ENCODE peak calls at places on chromosomes 2 and 18, in seven cellular contexts. One of them, this sample, is unnamed.

GRCh38 chr18:29285471-29285870 is 1108.5 kb upstream of the CDH2 start:
- DNase-seq in trophoblast cell: no peak
- DNase-seq in IMR-90: peak
- DNase-seq in H1: no peak
- DNase-seq in mesendoderm: no peak
- DNase-seq in mesenchymal stem cell: no peak
- DNase-seq in neuronal stem cell: no peak
- DNase-seq in this sample: no peak

GRCh38 chr2:137467246-137467862 is 496.9 kb upstream of the HNMT start:
- DNase-seq in neuronal stem cell: peak
- DNase-seq in mesenchymal stem cell: peak
- DNase-seq in IMR-90: no peak
- DNase-seq in trophoblast cell: peak
- DNase-seq in mesendoderm: peak
- DNase-seq in H1: peak
- DNase-seq in this sample: peak

GRCh38 chr2:200471324-200471848 is 38.5 kb downstream of the KCTD18 start:
- DNase-seq in trophoblast cell: peak
- DNase-seq in mesendoderm: peak
- DNase-seq in neuronal stem cell: peak
- DNase-seq in IMR-90: no peak
- DNase-seq in mesenchymal stem cell: peak
- DNase-seq in H1: no peak
- DNase-seq in this sample: peak

GRCh38 chr2:40436093-40436475 is 15.8 kb downstream of the SLC8A1 start:
- DNase-seq in IMR-90: peak
- DNase-seq in mesendoderm: no peak
- DNase-seq in mesenchymal stem cell: no peak
- DNase-seq in trophoblast cell: no peak
- DNase-seq in neuronal stem cell: no peak
- DNase-seq in H1: no peak
- DNase-seq in this sample: no peak

GRCh38 chr18:8967573-8967972 is 134.9 kb upstream of the NDUFV2 start:
- DNase-seq in IMR-90: no peak
- DNase-seq in H1: no peak
- DNase-seq in neuronal stem cell: no peak
- DNase-seq in trophoblast cell: no peak
- DNase-seq in mesendoderm: no peak
- DNase-seq in mesenchymal stem cell: no peak
- DNase-seq in this sample: no peak

GRCh38 chr2:167961536-167961935 is 285.9 kb downstream of the STK39 start:
- DNase-seq in neuronal stem cell: no peak
- DNase-seq in trophoblast cell: no peak
- DNase-seq in IMR-90: no peak
- DNase-seq in mesenchymal stem cell: no peak
- DNase-seq in H1: no peak
- DNase-seq in mesendoderm: peak
- DNase-seq in this sample: no peak

GRCh38 chr2:133791191-133791590 is 222.9 kb upstream of the NCKAP5 start:
- DNase-seq in mesendoderm: peak
- DNase-seq in H1: no peak
- DNase-seq in mesenchymal stem cell: peak
- DNase-seq in trophoblast cell: peak
- DNase-seq in neuronal stem cell: no peak
- DNase-seq in IMR-90: peak
- DNase-seq in this sample: no peak

GRCh38 chr2:25711641-25712369 is 38.4 kb upstream of the DTNB start:
- DNase-seq in H1: no peak
- DNase-seq in IMR-90: no peak
- DNase-seq in neuronal stem cell: no peak
- DNase-seq in mesendoderm: no peak
- DNase-seq in trophoblast cell: no peak
- DNase-seq in mesenchymal stem cell: no peak
- DNase-seq in this sample: no peak

GRCh38 chr2:164504253-164504652 is 117.0 kb downstream of the GRB14 start:
- DNase-seq in H1: no peak
- DNase-seq in mesenchymal stem cell: no peak
- DNase-seq in IMR-90: no peak
- DNase-seq in neuronal stem cell: no peak
- DNase-seq in trophoblast cell: peak
- DNase-seq in mesendoderm: peak
- DNase-seq in this sample: peak

GRCh38 chr2:138607746-138608145 is 106.2 kb downstream of the SPOPL start:
- DNase-seq in trophoblast cell: no peak
- DNase-seq in mesenchymal stem cell: no peak
- DNase-seq in mesendoderm: no peak
- DNase-seq in H1: no peak
- DNase-seq in IMR-90: no peak
- DNase-seq in neuronal stem cell: no peak
- DNase-seq in this sample: no peak

GRCh38 chr2:36459725-36460137 is 104.2 kb downstream of the CRIM1 start:
- DNase-seq in trophoblast cell: no peak
- DNase-seq in neuronal stem cell: peak
- DNase-seq in mesendoderm: peak
- DNase-seq in H1: no peak
- DNase-seq in mesenchymal stem cell: peak
- DNase-seq in IMR-90: peak
- DNase-seq in this sample: peak

GRCh38 chr2:109386004-109386695 is 227.6 kb downstream of the SEPTIN10 start:
- DNase-seq in IMR-90: peak
- DNase-seq in H1: no peak
- DNase-seq in mesenchymal stem cell: peak
- DNase-seq in mesendoderm: peak
- DNase-seq in trophoblast cell: peak
- DNase-seq in neuronal stem cell: no peak
- DNase-seq in this sample: peak

GRCh38 chr2:233449071-233449901 is 95.0 kb downstream of the DGKD start:
- DNase-seq in neuronal stem cell: peak
- DNase-seq in mesendoderm: peak
- DNase-seq in IMR-90: peak
- DNase-seq in H1: peak
- DNase-seq in trophoblast cell: peak
- DNase-seq in mesenchymal stem cell: peak
- DNase-seq in this sample: peak

GRCh38 chr2:9703085-9703641 is 72.4 kb upstream of the YWHAQ start:
- DNase-seq in neuronal stem cell: no peak
- DNase-seq in H1: no peak
- DNase-seq in IMR-90: peak
- DNase-seq in mesenchymal stem cell: peak
- DNase-seq in mesendoderm: peak
- DNase-seq in trophoblast cell: peak
- DNase-seq in this sample: no peak

GRCh38 chr18:65753520-65753919 is 2.7 kb downstream of the CDH7 start:
- DNase-seq in H1: no peak
- DNase-seq in mesendoderm: peak
- DNase-seq in neuronal stem cell: peak
- DNase-seq in mesenchymal stem cell: peak
- DNase-seq in IMR-90: no peak
- DNase-seq in trophoblast cell: peak
- DNase-seq in this sample: peak

GRCh38 chr2:9205963-9206948 is at the start of gene ASAP2:
- DNase-seq in trophoblast cell: peak
- DNase-seq in neuronal stem cell: peak
- DNase-seq in mesenchymal stem cell: peak
- DNase-seq in IMR-90: peak
- DNase-seq in H1: no peak
- DNase-seq in mesendoderm: peak
- DNase-seq in this sample: peak

GRCh38 chr2:222241054-222241453 is 57.7 kb downstream of the PAX3 start:
- DNase-seq in neuronal stem cell: no peak
- DNase-seq in IMR-90: no peak
- DNase-seq in mesenchymal stem cell: no peak
- DNase-seq in H1: no peak
- DNase-seq in mesendoderm: peak
- DNase-seq in trophoblast cell: no peak
- DNase-seq in this sample: no peak

GRCh38 chr2:17813742-17814458 is 2.4 kb upstream of the MSGN1 start:
- DNase-seq in neuronal stem cell: no peak
- DNase-seq in mesendoderm: no peak
- DNase-seq in mesenchymal stem cell: peak
- DNase-seq in IMR-90: no peak
- DNase-seq in H1: no peak
- DNase-seq in trophoblast cell: peak
- DNase-seq in this sample: no peak

GRCh38 chr18:36284671-36285295 is 12.7 kb upstream of the FHOD3 start:
- DNase-seq in neuronal stem cell: peak
- DNase-seq in mesendoderm: peak
- DNase-seq in trophoblast cell: peak
- DNase-seq in IMR-90: peak
- DNase-seq in mesenchymal stem cell: peak
- DNase-seq in H1: no peak
- DNase-seq in this sample: peak

GRCh38 chr2:53880756-53881155 is 21.0 kb upstream of the GPR75 start:
- DNase-seq in neuronal stem cell: no peak
- DNase-seq in H1: no peak
- DNase-seq in mesenchymal stem cell: no peak
- DNase-seq in IMR-90: peak
- DNase-seq in mesendoderm: no peak
- DNase-seq in trophoblast cell: no peak
- DNase-seq in this sample: no peak

DNA sequence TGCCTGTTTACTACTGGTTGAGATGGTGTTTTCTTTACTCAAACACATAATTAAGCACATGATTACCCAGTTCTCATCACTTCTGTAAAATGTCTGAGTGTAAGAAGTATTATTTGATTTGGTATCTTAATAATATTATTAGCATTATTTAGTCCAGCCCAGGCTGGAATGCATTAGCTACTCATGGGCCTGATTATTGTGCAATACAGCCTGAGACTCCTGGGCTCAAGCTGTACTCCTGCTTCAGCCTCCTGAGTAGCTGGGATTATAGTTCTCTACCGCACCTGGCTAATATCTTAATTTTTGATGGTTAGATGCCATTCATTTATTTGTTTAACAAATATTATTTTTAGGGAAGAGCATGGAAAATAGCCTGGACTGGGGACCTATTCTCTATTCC is 197.6 kb upstream of the MC4R start:
- DNase-seq in trophoblast cell: no peak
- DNase-seq in IMR-90: no peak
- DNase-seq in neuronal stem cell: no peak
- DNase-seq in H1: no peak
- DNase-seq in mesenchymal stem cell: no peak
- DNase-seq in mesendoderm: no peak
- DNase-seq in this sample: no peak
- H2BK5ac ChIP-seq in trophoblast cell: no peak
- H2BK5ac ChIP-seq in IMR-90: no peak
- H2BK5ac ChIP-seq in neuronal stem cell: no peak
- H2BK5ac ChIP-seq in H1: no peak
- H2BK5ac ChIP-seq in mesenchymal stem cell: no peak
- H2BK5ac ChIP-seq in mesendoderm: no peak
- H2BK5ac ChIP-seq in this sample: no peak

GRCh38 chr2:159795781-159796667 is 2.0 kb downstream of the CD302 start:
- DNase-seq in mesenchymal stem cell: no peak
- DNase-seq in IMR-90: no peak
- DNase-seq in neuronal stem cell: no peak
- DNase-seq in trophoblast cell: no peak
- DNase-seq in H1: no peak
- DNase-seq in mesendoderm: no peak
- DNase-seq in this sample: no peak

GRCh38 chr2:159793265-159793664 is 4.7 kb downstream of the CD302 start:
- DNase-seq in trophoblast cell: no peak
- DNase-seq in neuronal stem cell: no peak
- DNase-seq in IMR-90: no peak
- DNase-seq in mesenchymal stem cell: no peak
- DNase-seq in H1: no peak
- DNase-seq in mesendoderm: no peak
- DNase-seq in this sample: no peak

GRCh38 chr2:159788218-159788617 is 9.8 kb downstream of the CD302 start:
- DNase-seq in neuronal stem cell: no peak
- DNase-seq in IMR-90: no peak
- DNase-seq in H1: no peak
- DNase-seq in trophoblast cell: peak
- DNase-seq in mesenchymal stem cell: no peak
- DNase-seq in mesendoderm: no peak
- DNase-seq in this sample: no peak

GRCh38 chr2:159790323-159790722 is 7.7 kb downstream of the CD302 start:
- DNase-seq in IMR-90: no peak
- DNase-seq in neuronal stem cell: no peak
- DNase-seq in trophoblast cell: no peak
- DNase-seq in mesendoderm: no peak
- DNase-seq in mesenchymal stem cell: no peak
- DNase-seq in H1: no peak
- DNase-seq in this sample: no peak

DNA sequence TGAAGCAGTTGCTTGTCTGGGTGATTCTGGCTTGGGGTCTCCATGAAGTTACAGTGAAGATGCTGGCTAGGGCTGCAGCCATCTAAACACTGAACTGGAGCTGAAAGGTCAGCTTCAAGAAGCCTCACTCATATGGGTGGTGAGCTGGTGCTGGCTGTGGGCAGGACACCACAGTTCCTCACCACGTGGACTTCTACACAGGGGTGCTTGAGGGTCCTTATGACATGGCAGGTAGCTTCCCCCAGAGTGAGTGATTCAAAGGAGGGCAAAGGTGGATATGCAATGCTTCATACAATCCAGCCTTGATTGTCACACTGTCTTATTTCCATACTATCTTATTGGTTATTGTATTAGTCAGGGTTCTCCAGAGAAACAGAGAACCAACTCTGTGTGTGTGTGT is 6.0 kb downstream of the CD302 start:
- DNase-seq in trophoblast cell: no peak
- DNase-seq in neuronal stem cell: no peak
- DNase-seq in mesenchymal stem cell: no peak
- DNase-seq in IMR-90: no peak
- DNase-seq in mesendoderm: no peak
- DNase-seq in H1: no peak
- DNase-seq in this sample: no peak
- H2AK5ac ChIP-seq in trophoblast cell: no peak
- H2AK5ac ChIP-seq in neuronal stem cell: no peak
- H2AK5ac ChIP-seq in mesenchymal stem cell: no peak
- H2AK5ac ChIP-seq in IMR-90: no peak
- H2AK5ac ChIP-seq in mesendoderm: no peak
- H2AK5ac ChIP-seq in H1: no peak
- H2AK5ac ChIP-seq in this sample: no peak

GRCh38 chr2:206443735-206444527 is 599 bp downstream of the ADAM23 start:
- DNase-seq in mesenchymal stem cell: peak
- DNase-seq in trophoblast cell: peak
- DNase-seq in neuronal stem cell: peak
- DNase-seq in mesendoderm: peak
- DNase-seq in IMR-90: peak
- DNase-seq in H1: no peak
- DNase-seq in this sample: peak

GRCh38 chr2:206442516-206442853 is 847 bp upstream of the ADAM23 start:
- DNase-seq in mesendoderm: no peak
- DNase-seq in H1: no peak
- DNase-seq in mesenchymal stem cell: no peak
- DNase-seq in neuronal stem cell: no peak
- DNase-seq in trophoblast cell: peak
- DNase-seq in IMR-90: no peak
- DNase-seq in this sample: no peak

GRCh38 chr2:206442854-206443734 is at the start of gene ADAM23:
- DNase-seq in mesenchymal stem cell: peak
- DNase-seq in neuronal stem cell: peak
- DNase-seq in H1: peak
- DNase-seq in mesendoderm: peak
- DNase-seq in trophoblast cell: peak
- DNase-seq in IMR-90: peak
- DNase-seq in this sample: peak

GRCh38 chr2:206445948-206446347 is 2.6 kb downstream of the ADAM23 start:
- DNase-seq in trophoblast cell: no peak
- DNase-seq in neuronal stem cell: no peak
- DNase-seq in mesenchymal stem cell: no peak
- DNase-seq in IMR-90: no peak
- DNase-seq in mesendoderm: no peak
- DNase-seq in H1: no peak
- DNase-seq in this sample: no peak
- H2BK5ac ChIP-seq in trophoblast cell: no peak
- H2BK5ac ChIP-seq in neuronal stem cell: no peak
- H2BK5ac ChIP-seq in mesenchymal stem cell: no peak
- H2BK5ac ChIP-seq in IMR-90: no peak
- H2BK5ac ChIP-seq in mesendoderm: no peak
- H2BK5ac ChIP-seq in H1: no peak
- H2BK5ac ChIP-seq in this sample: no peak

GRCh38 chr2:237067985-237068576 is 17.6 kb upstream of the COPS8 start:
- DNase-seq in trophoblast cell: no peak
- DNase-seq in mesenchymal stem cell: no peak
- DNase-seq in IMR-90: no peak
- DNase-seq in neuronal stem cell: no peak
- DNase-seq in mesendoderm: no peak
- DNase-seq in H1: no peak
- DNase-seq in this sample: no peak
- H2AK5ac ChIP-seq in trophoblast cell: no peak
- H2AK5ac ChIP-seq in mesenchymal stem cell: no peak
- H2AK5ac ChIP-seq in IMR-90: no peak
- H2AK5ac ChIP-seq in neuronal stem cell: no peak
- H2AK5ac ChIP-seq in mesendoderm: no peak
- H2AK5ac ChIP-seq in H1: no peak
- H2AK5ac ChIP-seq in this sample: no peak